ENCODE peak calls at places on chromosomes 2 and 18, in four cellular contexts. H, R, G and Y are unnamed samples.

GRCh38 chr2:40339026-40339425 is 112.9 kb downstream of the SLC8A1 start:
- DNase-seq in H (no peak), R (no peak), G (no peak), Y (no peak)

GRCh38 chr2:121471571-121472464 is 58.9 kb upstream of the RNU4ATAC start:
- DNase-seq in H (no peak), R (no peak), G (no peak), Y (no peak)

GRCh38 chr2:54081574-54081973 is 33.8 kb upstream of the ACYP2 start:
- DNase-seq in H (no peak), R (peak), G (no peak), Y (peak)

GRCh38 chr2:39018633-39019032 is 102.2 kb downstream of the SOS1 start:
- DNase-seq in H (no peak), R (no peak), G (no peak), Y (no peak)

GRCh38 chr2:120591572-120591971 is 144.1 kb upstream of the GLI2 start:
- DNase-seq in H (no peak), R (no peak), G (no peak), Y (no peak)

GRCh38 chr18:24396082-24396623 is 1.5 kb downstream of the OSBPL1A start:
- DNase-seq in H (no peak), R (no peak), G (no peak), Y (no peak)

GRCh38 chr2:206160124-206160806 is 570 bp downstream of the EEF1B2 start:
- DNase-seq in H (no peak), R (peak), G (no peak), Y (no peak)

GRCh38 chr2:18465979-18466378 is 94.5 kb downstream of the RDH14 start:
- DNase-seq in H (no peak), R (no peak), G (no peak), Y (no peak)

GRCh38 chr18:27136208-27136535 is 48.9 kb downstream of the CHST9 start:
- DNase-seq in H (peak), R (no peak), G (no peak), Y (no peak)

GRCh38 chr2:234595829-234596228 is 98.9 kb upstream of the ARL4C start:
- DNase-seq in H (no peak), R (no peak), G (no peak), Y (no peak)

GRCh38 chr2:22329097-22329716 is 1055.8 kb upstream of the KLHL29 start:
- DNase-seq in H (no peak), R (no peak), G (no peak), Y (no peak)

GRCh38 chr2:173750332-173750731 is 214.8 kb downstream of the SP3 start:
- DNase-seq in H (no peak), R (no peak), G (no peak), Y (no peak)

GRCh38 chr18:68267583-68267982 is 447.3 kb downstream of the TMX3 start:
- DNase-seq in H (no peak), R (no peak), G (no peak), Y (no peak)

GRCh38 chr18:48952287-48953095 is 1.7 kb upstream of the SMAD7 start:
- DNase-seq in H (peak), R (peak), G (no peak), Y (no peak)

GRCh38 chr2:143425896-143426295 is 296.7 kb downstream of the ARHGAP15 start:
- DNase-seq in H (no peak), R (no peak), G (no peak), Y (no peak)

GRCh38 chr18:48762836-48763713 is 187.7 kb downstream of the SMAD7 start:
- DNase-seq in H (no peak), R (no peak), G (no peak), Y (no peak)

GRCh38 chr2:199606193-199606780 is 148.5 kb upstream of the SATB2 start:
- DNase-seq in H (no peak), R (peak), G (no peak), Y (no peak)

GRCh38 chr2:160878622-160879021 is 281.6 kb upstream of the TANK start:
- DNase-seq in H (no peak), R (no peak), G (no peak), Y (no peak)

GRCh38 chr2:95110395-95110794 is 11.2 kb downstream of the MRPS5 start:
- DNase-seq in H (no peak), R (no peak), G (no peak), Y (no peak)

GRCh38 chr2:226658555-226658954 is 141.1 kb downstream of the IRS1 start:
- DNase-seq in H (no peak), R (no peak), G (no peak), Y (no peak)

GRCh38 chr2:136178941-136179601 is 61.1 kb upstream of the CXCR4 start:
- DNase-seq in H (no peak), R (no peak), G (no peak), Y (no peak)

GRCh38 chr2:64453710-64454315 is at the start of gene LGALSL:
- DNase-seq in H (peak), R (peak), G (no peak), Y (no peak)

GRCh38 chr2:64748561-64748960 is 94.8 kb upstream of the SERTAD2 start:
- DNase-seq in H (no peak), R (no peak), G (no peak), Y (no peak)

GRCh38 chr2:23843051-23843976 is 83.6 kb downstream of the ATAD2B start:
- DNase-seq in H (no peak), R (no peak), G (no peak), Y (no peak)

GRCh38 chr2:99822487-99823218 is 319.7 kb downstream of the AFF3 start:
- DNase-seq in H (no peak), R (no peak), G (peak), Y (no peak)

DNA sequence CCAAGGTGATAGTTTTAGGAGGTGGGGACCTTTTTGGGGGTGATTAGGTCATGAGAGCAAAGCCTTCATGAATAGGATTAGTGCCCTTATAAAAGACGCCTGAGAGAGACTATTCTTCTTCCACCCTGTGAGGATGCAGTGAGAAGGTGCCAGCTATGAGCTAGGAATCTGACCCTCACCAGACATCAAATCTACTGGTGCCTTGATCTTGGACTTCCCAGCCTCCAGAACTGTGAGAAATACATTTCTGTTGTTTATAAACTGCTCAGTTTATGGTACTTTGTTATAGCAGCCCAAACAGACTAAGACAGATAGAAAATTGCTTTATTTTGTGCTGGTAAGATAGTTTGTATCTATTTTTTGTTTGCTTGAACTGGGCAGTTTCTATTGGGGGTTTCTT is 40.1 kb downstream of the PHLPP1 start:
- DNase-seq in H (no peak), R (no peak), G (no peak), Y (no peak)
- TF ChIP-seq HDAC2 in H (no peak), R (no peak), G (no peak), Y (no peak)

GRCh38 chr2:207750315-207750714 is 19.4 kb downstream of the FZD5 start:
- DNase-seq in H (no peak), R (no peak), G (no peak), Y (no peak)

GRCh38 chr2:207747653-207748560 is 21.8 kb downstream of the FZD5 start:
- DNase-seq in H (peak), R (no peak), G (no peak), Y (no peak)

GRCh38 chr2:207749873-207750272 is 19.8 kb downstream of the FZD5 start:
- DNase-seq in H (no peak), R (no peak), G (no peak), Y (no peak)

GRCh38 chr2:207750876-207751275 is 18.8 kb downstream of the FZD5 start:
- DNase-seq in H (no peak), R (no peak), G (no peak), Y (no peak)

DNA sequence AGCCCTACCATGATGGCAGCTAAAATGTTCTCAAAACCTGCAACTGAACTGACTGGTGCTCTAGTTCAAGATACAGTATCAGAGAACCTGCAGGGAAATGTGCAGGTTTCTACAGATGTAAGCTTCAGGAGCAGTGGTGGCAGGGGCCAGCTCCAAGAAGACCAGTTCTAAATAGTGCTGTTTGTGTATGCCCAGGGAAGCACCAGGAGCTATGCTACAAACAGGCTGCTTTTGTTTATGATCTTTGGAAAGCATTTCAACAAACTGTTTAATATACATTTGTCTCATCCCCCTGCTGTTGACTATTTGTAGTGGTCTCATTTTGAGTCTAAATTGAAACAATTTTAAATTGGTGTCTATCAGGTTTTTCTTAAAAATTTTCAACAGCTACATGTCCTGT is 20.7 kb downstream of the FZD5 start:
- DNase-seq in H (no peak), R (no peak), G (no peak), Y (no peak)
- H3K4me2 ChIP-seq in H (peak), R (no peak), G (no peak), Y (no peak)

DNA sequence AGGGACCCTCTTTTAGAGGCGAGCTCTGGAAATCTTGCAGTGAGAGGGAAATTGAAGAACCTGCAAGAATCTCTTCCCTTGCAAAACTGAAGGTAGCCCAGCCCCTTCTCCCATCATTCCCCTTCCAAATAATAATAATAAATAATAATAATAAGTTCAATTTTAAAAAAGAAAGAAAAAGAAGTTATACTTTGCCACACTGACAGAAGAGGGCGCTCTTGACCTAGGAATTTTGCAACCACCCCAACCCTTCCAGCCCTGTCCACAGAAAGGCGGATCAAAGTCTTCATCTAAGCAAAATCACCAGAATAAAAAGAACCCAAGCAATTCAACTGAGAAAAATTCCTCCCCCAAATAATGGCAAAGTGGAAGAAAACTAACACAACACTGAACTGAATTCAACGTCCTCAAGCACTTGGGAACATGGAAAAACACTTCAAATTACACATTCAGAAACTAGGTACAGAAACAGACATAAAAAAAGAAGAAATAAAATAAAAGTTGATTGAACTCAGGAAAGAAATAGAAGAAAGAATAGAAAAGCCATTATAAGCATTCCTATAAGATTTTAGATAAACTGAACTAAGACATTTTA is 98.9 kb upstream of the GLS start:
- DNase-seq in H (peak), R (peak), G (no peak), Y (peak)
- TF ChIP-seq HDAC2 in H (no peak), R (no peak), G (no peak), Y (no peak)

GRCh38 chr2:162473-163135 is 101.2 kb downstream of the SH3YL1 start:
- DNase-seq in H (no peak), R (no peak), G (no peak), Y (no peak)
- H3K4me2 ChIP-seq in H (no peak), R (no peak), G (no peak), Y (no peak)

GRCh38 chr2:181396575-181397062 is 60.6 kb upstream of the ITGA4 start:
- DNase-seq in H (no peak), R (no peak), G (no peak), Y (no peak)
- TF ChIP-seq HDAC2 in H (no peak), R (no peak), G (no peak), Y (no peak)

DNA sequence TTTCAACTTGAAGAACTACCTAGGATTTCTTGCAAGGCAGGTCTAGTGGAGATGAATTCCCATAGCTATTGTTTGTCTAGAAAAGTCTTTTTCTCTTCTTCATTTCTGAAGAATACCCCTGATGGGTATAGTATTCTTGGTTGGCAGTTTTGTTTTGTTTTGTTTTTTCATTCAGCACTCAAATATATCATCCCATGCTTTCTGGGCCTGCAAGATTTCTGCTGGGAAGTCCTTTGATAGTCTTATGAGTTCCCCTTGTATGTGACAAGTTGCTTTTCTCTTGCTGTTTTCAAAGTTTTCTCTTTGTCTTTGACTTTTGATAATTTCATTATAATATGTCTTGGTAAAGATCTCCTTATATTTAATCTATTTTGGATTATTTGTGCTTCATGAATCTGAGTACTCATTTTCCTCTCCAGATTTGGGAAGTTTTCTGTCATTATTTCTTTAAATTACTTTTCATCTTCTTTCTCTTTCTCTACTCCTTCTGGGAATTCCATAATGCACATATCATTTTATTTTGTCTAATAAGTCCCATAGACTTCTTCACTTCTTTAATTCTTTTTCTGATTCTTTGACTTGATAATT is 101.5 kb downstream of the DSC3 start:
- DNase-seq in H (no peak), R (no peak), G (no peak), Y (no peak)
- H3K4me2 ChIP-seq in H (no peak), R (no peak), G (no peak), Y (no peak)

GRCh38 chr2:10086950-10087349 is 6.7 kb upstream of the CYS1 start:
- DNase-seq in H (peak), R (no peak), G (no peak), Y (no peak)
- TF ChIP-seq HDAC2 in H (no peak), R (no peak), G (no peak), Y (no peak)

DNA sequence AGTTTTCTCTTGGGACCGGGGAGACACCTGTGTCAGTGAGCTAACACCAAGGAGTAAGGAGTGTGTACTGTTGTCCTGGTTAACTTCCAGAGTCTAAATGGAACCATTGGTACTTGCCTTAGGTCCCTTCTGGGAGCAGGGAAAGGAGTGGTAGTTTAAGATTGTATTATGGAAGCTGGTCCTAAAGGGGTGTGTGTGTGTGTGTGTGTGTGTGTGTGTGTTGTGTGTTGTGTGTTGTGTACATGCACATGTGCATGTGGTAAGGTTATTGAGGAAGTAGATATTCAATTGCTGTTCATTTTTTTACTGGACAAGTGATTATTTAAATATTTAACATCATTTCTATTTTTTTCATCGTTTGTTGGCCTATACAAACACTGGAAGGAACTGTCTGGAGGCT is 1.4 kb downstream of the APLF start:
- DNase-seq in H (no peak), R (no peak), G (no peak), Y (no peak)
- H3K4me2 ChIP-seq in H (peak), R (peak), G (no peak), Y (peak)

GRCh38 chr2:241066893-241067341 is 35.2 kb downstream of the MTERF4 start:
- DNase-seq in H (peak), R (peak), G (no peak), Y (no peak)
- TF ChIP-seq HDAC2 in H (no peak), R (no peak), G (no peak), Y (no peak)